ENCODE peak calls at places on chromosome 16, in nine cellular contexts. R is A549; U is tibial nerve; P is heart left ventricle; L is DND-41; A is CD8-positive, alpha-beta memory T cell; N is tibial artery; B is mesendoderm; T is right lobe of liver. K is an unnamed sample. For H3K4me1, the result is how much of the 10 kb centered on the place peaks cover.

GRCh38 chr16:4970010-4970409 is 11.9 kb downstream of the SEC14L5 start:
- DNase-seq in R (no peak), U (no peak), P (no peak), L (peak), A (no peak), N (no peak), B (no peak), T (no peak), K (no peak)

GRCh38 chr16:85628651-85629050 is 15.5 kb downstream of the GSE1 start:
- DNase-seq in R (no peak), U (no peak), P (no peak), L (no peak), A (no peak), N (no peak), B (peak), T (no peak), K (no peak)

GRCh38 chr16:26197707-26198106 is 505.9 kb downstream of the HS3ST4 start:
- DNase-seq in R (no peak), U (no peak), P (no peak), L (no peak), A (no peak), N (no peak), B (no peak), T (no peak), K (no peak)

GRCh38 chr16:396605-397004 is 394 bp upstream of the NME4 start:
- DNase-seq in R (peak), U (no peak), P (no peak), L (peak), A (no peak), N (no peak), B (peak), T (peak), K (no peak)

GRCh38 chr16:69106491-69107291 is 1.2 kb downstream of the HAS3 start:
- DNase-seq in R (no peak), U (no peak), P (no peak), L (no peak), A (no peak), N (no peak), B (peak), T (no peak), K (no peak)

GRCh38 chr16:46895399-46896313 is 11.5 kb downstream of the GPT2 start:
- DNase-seq in R (no peak), U (no peak), P (no peak), L (no peak), A (no peak), N (no peak), B (no peak), T (peak), K (no peak)

GRCh38 chr16:46947900-46948547 is 25.4 kb downstream of the DNAJA2 start:
- DNase-seq in R (peak), U (no peak), P (no peak), L (peak), A (no peak), N (no peak), B (peak), T (peak), K (no peak)

GRCh38 chr16:51146256-51146924 is 4.7 kb downstream of the SALL1 start:
- DNase-seq in R (no peak), U (no peak), P (no peak), L (no peak), A (no peak), N (no peak), B (no peak), T (no peak), K (no peak)

GRCh38 chr16:53091508-53092211 is 36.9 kb downstream of the CHD9 start:
- DNase-seq in R (no peak), U (no peak), P (peak), L (no peak), A (no peak), N (peak), B (peak), T (no peak), K (peak)

GRCh38 chr16:67707210-67707609 is 11.9 kb downstream of the GFOD2 start:
- DNase-seq in R (no peak), U (no peak), P (no peak), L (no peak), A (no peak), N (no peak), B (no peak), T (no peak), K (no peak)

GRCh38 chr16:67709050-67709449 is 10.1 kb downstream of the GFOD2 start:
- DNase-seq in R (no peak), U (no peak), P (no peak), L (no peak), A (no peak), N (no peak), B (no peak), T (no peak), K (no peak)

GRCh38 chr16:67704110-67704509 is 15.0 kb downstream of the GFOD2 start:
- DNase-seq in R (no peak), U (no peak), P (no peak), L (no peak), A (no peak), N (no peak), B (no peak), T (no peak), K (no peak)

GRCh38 chr16:67708368-67708771 is 10.7 kb downstream of the GFOD2 start:
- DNase-seq in R (no peak), U (no peak), P (no peak), L (no peak), A (no peak), N (no peak), B (no peak), T (no peak), K (no peak)

GRCh38 chr16:67707790-67708189 is 11.3 kb downstream of the GFOD2 start:
- DNase-seq in R (no peak), U (no peak), P (no peak), L (no peak), A (no peak), N (no peak), B (no peak), T (no peak), K (no peak)
- H3K4me1 ChIP-seq in R (under half), U (under half), P (under half), L (under half), A (under half), N (under half), B (under half), T (under half), K (under half)

DNA sequence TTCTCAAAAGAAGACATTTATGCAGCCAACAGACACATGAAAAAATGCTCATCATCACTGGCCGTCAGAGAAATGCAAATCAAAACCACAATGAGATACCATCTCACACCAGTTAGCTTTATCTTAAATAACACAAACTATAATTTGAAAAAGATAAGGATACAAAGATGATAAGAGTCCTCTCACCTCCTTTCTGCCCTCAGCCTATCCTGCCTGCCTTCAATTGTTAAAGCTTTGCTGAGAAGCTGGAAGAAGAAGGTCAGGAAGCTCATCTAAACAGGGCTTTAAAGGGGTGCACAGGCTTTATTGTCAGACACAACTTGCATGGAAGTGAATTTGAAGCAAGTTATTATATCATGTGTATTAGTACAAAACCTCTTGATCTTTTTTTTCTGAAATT is 676.3 kb upstream of the GOT2 start:
- DNase-seq in R (no peak), U (no peak), P (no peak), L (no peak), A (no peak), N (no peak), B (peak), T (no peak), K (no peak)
- H3K27ac ChIP-seq in R (no peak), U (no peak), P (no peak), L (no peak), A (no peak), N (no peak), B (no peak), T (no peak), K (no peak)

GRCh38 chr16:81521141-81521626 is 76.6 kb downstream of the CMIP start:
- DNase-seq in R (no peak), U (no peak), P (no peak), L (peak), A (peak), N (no peak), B (peak), T (no peak), K (peak)

GRCh38 chr16:81522141-81522701 is 77.6 kb downstream of the CMIP start:
- DNase-seq in R (peak), U (no peak), P (no peak), L (no peak), A (peak), N (no peak), B (peak), T (no peak), K (peak)

GRCh38 chr16:81526199-81526598 is 81.6 kb downstream of the CMIP start:
- DNase-seq in R (no peak), U (no peak), P (no peak), L (no peak), A (no peak), N (no peak), B (no peak), T (no peak), K (no peak)

GRCh38 chr16:81524382-81524781 is 79.8 kb downstream of the CMIP start:
- DNase-seq in R (no peak), U (no peak), P (no peak), L (no peak), A (peak), N (no peak), B (no peak), T (no peak), K (peak)

DNA sequence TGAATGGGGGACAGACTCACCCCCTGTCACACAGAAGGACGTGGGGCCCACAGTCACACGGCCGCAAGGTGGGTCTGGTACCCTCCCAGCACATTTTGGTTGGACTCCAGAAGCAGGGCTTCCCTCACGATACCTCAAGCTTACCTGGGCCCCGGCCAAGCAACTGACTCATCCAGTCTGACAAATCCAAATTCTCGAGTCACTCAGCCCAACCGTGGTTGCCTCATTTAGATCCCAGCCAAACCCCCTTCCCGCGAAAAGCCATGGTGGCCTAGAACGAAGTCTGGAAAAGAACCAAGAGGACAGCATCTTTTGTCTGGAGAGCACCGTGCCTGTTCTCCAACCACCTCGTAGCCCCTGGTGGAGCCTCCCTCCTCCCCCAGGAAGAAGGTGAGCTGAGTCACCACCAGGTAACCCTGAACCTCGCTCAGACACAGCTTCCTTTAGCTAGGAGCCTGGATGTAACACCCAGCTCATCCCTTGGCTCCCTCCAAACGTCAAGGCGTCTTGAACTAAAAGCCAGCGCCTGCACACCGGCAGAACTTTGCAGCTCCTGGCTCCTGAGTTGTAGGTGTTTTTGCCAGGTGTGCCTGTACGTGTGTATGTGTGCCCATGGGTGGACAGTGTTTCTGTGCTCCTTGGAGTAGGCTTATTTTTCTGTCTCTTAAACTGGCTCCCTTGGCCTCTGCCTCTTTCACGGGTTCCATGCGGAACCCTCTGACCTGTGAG is 78.9 kb downstream of the CMIP start:
- DNase-seq in R (peak), U (no peak), P (no peak), L (no peak), A (peak), N (no peak), B (peak), T (no peak), K (peak)
- H3K4me1 ChIP-seq in R (half or more), U (under half), P (under half), L (under half), A (half or more), N (under half), B (under half), T (under half), K (half or more)

DNA sequence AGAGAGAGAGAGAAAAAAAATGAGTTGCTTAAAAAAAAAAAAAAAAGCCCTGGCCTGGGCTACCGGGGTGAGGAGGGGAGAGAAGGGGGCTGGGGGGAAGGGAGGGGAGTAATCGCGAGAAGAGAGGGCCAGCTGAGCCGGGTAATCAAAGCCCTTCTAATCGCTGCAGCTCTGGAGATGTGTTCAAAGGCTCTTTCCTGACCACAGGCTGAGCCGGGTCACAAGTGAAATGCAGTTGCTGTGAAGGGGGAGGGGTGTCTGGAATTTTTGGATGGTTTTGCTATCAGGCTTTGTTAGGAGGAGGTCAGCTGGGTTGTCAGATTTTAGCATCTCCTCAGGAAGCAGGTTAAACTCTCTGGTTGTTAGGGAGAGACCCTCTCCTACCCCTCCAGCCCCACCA is 104.8 kb upstream of the ZFHX3 start:
- DNase-seq in R (no peak), U (no peak), P (no peak), L (no peak), A (no peak), N (no peak), B (peak), T (no peak), K (no peak)
- H3K27ac ChIP-seq in R (no peak), U (peak), P (peak), L (no peak), A (no peak), N (no peak), B (peak), T (no peak), K (peak)

GRCh38 chr16:8953064-8953463 is 10.6 kb downstream of the USP7 start:
- DNase-seq in R (no peak), U (no peak), P (no peak), L (peak), A (no peak), N (no peak), B (no peak), T (no peak), K (no peak)

GRCh38 chr16:8951447-8952280 is 12.0 kb downstream of the USP7 start:
- DNase-seq in R (no peak), U (no peak), P (no peak), L (peak), A (no peak), N (no peak), B (no peak), T (no peak), K (no peak)

GRCh38 chr16:8950580-8951077 is 13.1 kb downstream of the USP7 start:
- DNase-seq in R (no peak), U (no peak), P (no peak), L (no peak), A (no peak), N (no peak), B (peak), T (no peak), K (no peak)

GRCh38 chr16:8949536-8950418 is 13.9 kb downstream of the USP7 start:
- DNase-seq in R (no peak), U (no peak), P (no peak), L (no peak), A (no peak), N (no peak), B (peak), T (no peak), K (no peak)

DNA sequence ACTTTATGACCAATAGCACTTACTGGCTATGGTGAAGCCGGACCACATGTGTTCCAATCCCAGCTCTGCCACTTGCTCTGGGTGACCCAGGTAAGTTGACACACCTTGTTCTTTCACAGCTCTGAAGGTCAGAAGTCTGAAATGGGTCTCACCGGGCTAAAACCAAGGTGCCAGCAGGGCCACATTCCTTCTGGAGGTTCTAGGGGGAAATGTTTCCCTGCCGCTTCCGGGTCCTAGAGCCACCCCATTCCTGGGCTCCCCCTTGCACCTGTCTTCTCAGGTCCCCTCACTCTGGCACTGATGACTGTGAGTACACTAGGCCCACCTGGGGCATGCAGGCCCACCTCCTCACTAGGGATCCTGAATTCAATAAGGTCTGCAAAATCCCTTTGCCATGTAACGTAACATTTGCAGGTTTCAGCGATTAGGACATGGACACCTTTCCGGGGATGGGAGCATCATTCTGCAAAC is 11.4 kb downstream of the USP7 start:
- DNase-seq in R (no peak), U (no peak), P (no peak), L (no peak), A (no peak), N (no peak), B (no peak), T (no peak), K (no peak)
- H3K4me1 ChIP-seq in R (under half), U (under half), P (half or more), L (half or more), A (half or more), N (under half), B (under half), T (under half), K (half or more)

GRCh38 chr16:56961851-56962281 is at the start of gene CETP:
- DNase-seq in R (no peak), U (no peak), P (no peak), L (no peak), A (no peak), N (no peak), B (no peak), T (no peak), K (no peak)
- H3K27ac ChIP-seq in R (no peak), U (peak), P (peak), L (no peak), A (no peak), N (no peak), B (no peak), T (peak), K (peak)

GRCh38 chr16:1708083-1708767 is 2.2 kb downstream of the MAPK8IP3 start:
- DNase-seq in R (no peak), U (no peak), P (no peak), L (no peak), A (peak), N (no peak), B (no peak), T (no peak), K (no peak)

GRCh38 chr16:1706386-1707192 is 594 bp downstream of the MAPK8IP3 start:
- DNase-seq in R (no peak), U (no peak), P (no peak), L (peak), A (peak), N (no peak), B (peak), T (peak), K (no peak)

GRCh38 chr16:1707193-1707790 is 1.3 kb downstream of the MAPK8IP3 start:
- DNase-seq in R (no peak), U (no peak), P (no peak), L (no peak), A (no peak), N (no peak), B (peak), T (no peak), K (no peak)

GRCh38 chr16:1709356-1709755 is 3.4 kb downstream of the MAPK8IP3 start:
- DNase-seq in R (no peak), U (no peak), P (no peak), L (no peak), A (no peak), N (no peak), B (no peak), T (no peak), K (no peak)

DNA sequence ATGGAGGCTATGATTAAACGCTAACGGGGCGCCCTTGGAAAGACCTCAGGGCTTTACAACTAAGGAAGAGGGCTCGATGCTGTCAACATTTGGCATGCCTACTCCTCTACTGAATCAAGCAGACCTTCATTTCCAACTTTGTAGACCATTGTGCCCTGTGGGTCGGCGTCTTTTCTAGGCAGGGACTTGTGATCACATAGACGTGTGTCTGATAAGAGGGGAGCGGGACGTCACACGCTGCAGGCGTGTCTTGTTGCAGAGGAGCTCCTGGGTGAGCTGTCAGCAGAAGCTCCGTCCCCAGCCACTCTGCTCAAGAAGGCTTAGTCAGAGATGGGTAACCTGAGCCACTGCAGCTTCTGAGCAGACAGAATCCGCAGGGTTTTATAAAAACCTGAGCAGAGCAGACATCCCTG is 2.8 kb downstream of the MAPK8IP3 start:
- DNase-seq in R (no peak), U (no peak), P (no peak), L (no peak), A (peak), N (no peak), B (no peak), T (no peak), K (no peak)
- H3K4me1 ChIP-seq in R (under half), U (under half), P (under half), L (under half), A (under half), N (under half), B (under half), T (under half), K (under half)

DNA sequence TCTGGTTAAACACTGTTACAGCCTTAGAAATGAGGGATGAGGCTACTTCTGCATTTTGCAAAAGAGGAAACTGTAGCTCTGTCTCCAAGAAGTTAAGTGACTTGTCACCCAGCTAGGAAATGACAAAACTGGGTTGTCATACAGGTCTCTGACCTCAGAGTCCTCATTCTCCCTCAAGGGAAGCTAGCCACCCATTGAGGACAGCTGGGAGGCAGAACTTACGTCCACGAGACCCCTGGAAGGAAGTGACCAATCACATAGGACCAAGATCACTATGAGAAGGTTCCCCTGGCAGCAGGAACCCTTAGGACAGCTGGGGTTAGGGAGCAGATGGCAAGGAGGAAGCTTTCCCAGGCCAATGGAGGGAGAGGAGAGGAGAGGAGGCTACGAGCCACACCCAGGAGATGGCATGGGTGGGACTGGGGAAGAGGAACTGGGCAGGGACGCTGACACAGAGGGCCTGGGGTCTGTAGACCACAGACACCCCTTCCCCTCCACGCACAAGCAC is 11.2 kb downstream of the METTL22 start:
- DNase-seq in R (no peak), U (no peak), P (no peak), L (no peak), A (no peak), N (peak), B (no peak), T (peak), K (peak)
- H3K27ac ChIP-seq in R (no peak), U (peak), P (peak), L (no peak), A (no peak), N (no peak), B (no peak), T (peak), K (peak)